ENCODE peak calls at places on chromosomes 16 and 17, in six cellular contexts. Q, M, S, G, W and O are unnamed samples.

GRCh38 chr16:82311528-82311927 is 141.5 kb upstream of the MPHOSPH6 start:
- DNase-seq in G (no peak), S (no peak), W (no peak), Q (no peak), M (no peak), O (no peak)

GRCh38 chr17:79473111-79473835 is 137.6 kb downstream of the RBFOX3 start:
- DNase-seq in S (no peak), G (no peak), Q (no peak), W (no peak), M (no peak), O (no peak)

GRCh38 chr17:3773511-3773910 is 27.5 kb downstream of the ITGAE start:
- DNase-seq in G (no peak), Q (no peak), M (no peak), W (peak), S (no peak), O (no peak)

GRCh38 chr17:76246080-76247066 is 6.1 kb upstream of the RNF157 start:
- DNase-seq in W (no peak), M (peak), S (peak), G (no peak), Q (no peak), O (peak)

GRCh38 chr17:70100983-70101382 is 26.0 kb downstream of the KCNJ16 start:
- DNase-seq in W (no peak), S (no peak), G (no peak), Q (no peak), M (no peak), O (no peak)

GRCh38 chr16:54280751-54281150 is 5.8 kb downstream of the IRX3 start:
- DNase-seq in M (no peak), W (no peak), S (no peak), Q (no peak), G (no peak), O (no peak)

GRCh38 chr17:79075433-79075805 is 795 bp downstream of the ENGASE start:
- DNase-seq in M (peak), Q (no peak), W (no peak), G (no peak), S (no peak), O (peak)

GRCh38 chr17:68585643-68586042 is 15.5 kb downstream of the FAM20A start:
- DNase-seq in S (no peak), W (no peak), Q (peak), G (no peak), M (no peak), O (no peak)

GRCh38 chr17:13474073-13474800 is 127.5 kb downstream of the HS3ST3A1 start:
- DNase-seq in M (no peak), S (no peak), Q (no peak), G (no peak), W (peak), O (no peak)

GRCh38 chr16:79508294-79508693 is 92.2 kb downstream of the MAF start:
- DNase-seq in S (no peak), W (no peak), G (no peak), M (no peak), Q (no peak), O (no peak)